ENCODE peak calls at places on chromosome 7, in six cellular contexts. A is esophagus muscularis mucosa; U is stimulated activated CD8-positive, alpha-beta memory T cell treated with anti-CD3 and anti-CD28 coated beads, Interleukin-12 subunit alpha, Interleukin-12 subunit beta, amount 100 ng/mL, for 1 hour; Z is fibroblast of the aortic adventitia; R is activated CD8-positive, alpha-beta memory T cell treated with anti-CD3 and anti-CD28 coated beads, Interleukin-2, amount 10 ng/mL, durations not matched to agents 7 days and 5 days; M is SJCRH30. V is an unnamed sample.

GRCh38 chr7:155804897-155805825 is 7.1 kb downstream of the SHH start:
- DNase-seq in A (no peak), U (no peak), Z (peak), R (peak), M (no peak), V (peak)

GRCh38 chr7:83930262-83930661 is 264.3 kb downstream of the SEMA3A start:
- DNase-seq in A (no peak), U (no peak), Z (no peak), R (no peak), M (no peak), V (no peak)

GRCh38 chr7:19754521-19755116 is 18.8 kb downstream of the TMEM196 start:
- DNase-seq in A (no peak), U (no peak), Z (peak), R (no peak), M (no peak), V (peak)

GRCh38 chr7:33556471-33556870 is 348.9 kb upstream of the BMPER start:
- DNase-seq in A (no peak), U (no peak), Z (no peak), R (no peak), M (no peak), V (no peak)

GRCh38 chr7:27269455-27269854 is 26.9 kb downstream of the EVX1 start:
- DNase-seq in A (no peak), U (no peak), Z (no peak), R (no peak), M (no peak), V (no peak)

GRCh38 chr7:66110861-66111260 is 3.8 kb upstream of the CRCP start:
- DNase-seq in A (no peak), U (no peak), Z (peak), R (no peak), M (peak), V (no peak)

GRCh38 chr7:111238891-111239290 is 148.0 kb downstream of the LRRN3 start:
- DNase-seq in A (no peak), U (no peak), Z (peak), R (no peak), M (no peak), V (no peak)

GRCh38 chr7:107078517-107078966 is 34.0 kb downstream of the PRKAR2B start:
- DNase-seq in A (no peak), U (no peak), Z (peak), R (no peak), M (no peak), V (no peak)

GRCh38 chr7:104207348-104207730 is 474 bp downstream of the ORC5 start:
- DNase-seq in A (no peak), U (no peak), Z (peak), R (no peak), M (no peak), V (no peak)

GRCh38 chr7:47248797-47249196 is 333.1 kb downstream of the TNS3 start:
- DNase-seq in A (no peak), U (no peak), Z (no peak), R (no peak), M (no peak), V (no peak)

GRCh38 chr7:30465342-30466170 is 13.0 kb downstream of the NOD1 start:
- DNase-seq in A (no peak), U (no peak), Z (no peak), R (peak), M (no peak), V (no peak)

GRCh38 chr7:37882086-37882485 is 33.7 kb downstream of the NME8 start:
- DNase-seq in A (no peak), U (no peak), Z (no peak), R (no peak), M (no peak), V (no peak)

GRCh38 chr7:2003931-2004812 is 228.6 kb downstream of the MAD1L1 start:
- DNase-seq in A (no peak), U (no peak), Z (no peak), R (no peak), M (no peak), V (no peak)

GRCh38 chr7:101902680-101903504 is 85.5 kb downstream of the CUX1 start:
- DNase-seq in A (no peak), U (no peak), Z (no peak), R (no peak), M (peak), V (no peak)

GRCh38 chr7:66575398-66575797 is 53.3 kb upstream of the KCTD7 start:
- DNase-seq in A (no peak), U (no peak), Z (no peak), R (no peak), M (no peak), V (no peak)

GRCh38 chr7:11083214-11083568 is 109.5 kb downstream of the PHF14 start:
- DNase-seq in A (no peak), U (no peak), Z (no peak), R (no peak), M (no peak), V (no peak)

GRCh38 chr7:45874408-45875131 is 1.7 kb upstream of the CCDC201 start:
- DNase-seq in A (peak), U (no peak), Z (peak), R (no peak), M (no peak), V (no peak)

GRCh38 chr7:154892459-154892858 is 110.5 kb downstream of the PAXIP1 start:
- DNase-seq in A (no peak), U (no peak), Z (no peak), R (no peak), M (no peak), V (peak)

GRCh38 chr7:28389504-28390385 is 22.6 kb upstream of the CREB5 start:
- DNase-seq in A (peak), U (no peak), Z (peak), R (no peak), M (peak), V (no peak)

GRCh38 chr7:116259821-116260440 is 49.6 kb downstream of the TES start:
- DNase-seq in A (no peak), U (no peak), Z (peak), R (no peak), M (no peak), V (no peak)

GRCh38 chr7:87178320-87178719 is 26.1 kb downstream of the DMTF1 start:
- DNase-seq in A (no peak), U (no peak), Z (no peak), R (no peak), M (no peak), V (no peak)

GRCh38 chr7:138785587-138786437 is 12.0 kb upstream of the TMEM213 start:
- DNase-seq in A (no peak), U (no peak), Z (peak), R (no peak), M (no peak), V (no peak)

GRCh38 chr7:44388089-44388970 is 62.9 kb upstream of the CAMK2B start:
- DNase-seq in A (peak), U (no peak), Z (no peak), R (peak), M (no peak), V (no peak)

GRCh38 chr7:16465469-16466086 is at the start of gene SOSTDC1:
- DNase-seq in A (no peak), U (no peak), Z (peak), R (no peak), M (peak), V (no peak)

GRCh38 chr7:136513744-136514143 is 354.7 kb upstream of the CHRM2 start:
- DNase-seq in A (no peak), U (no peak), Z (no peak), R (no peak), M (no peak), V (no peak)

GRCh38 chr7:90412458-90413184 is 9.4 kb downstream of the CLDN12 start:
- DNase-seq in A (no peak), U (no peak), Z (no peak), R (peak), M (no peak), V (no peak)

GRCh38 chr7:45924283-45924682 is 3.2 kb upstream of the IGFBP3 start:
- DNase-seq in A (peak), U (no peak), Z (peak), R (no peak), M (peak), V (no peak)

GRCh38 chr7:87059525-87060287 is at the start of gene ELAPOR2:
- DNase-seq in A (no peak), U (peak), Z (peak), R (peak), M (peak), V (peak)

GRCh38 chr7:5500777-5501350 is 77.2 kb upstream of the TNRC18 start:
- DNase-seq in A (no peak), U (no peak), Z (no peak), R (no peak), M (no peak), V (no peak)

GRCh38 chr7:105971867-105972266 is 8.8 kb downstream of the CDHR3 start:
- DNase-seq in A (no peak), U (no peak), Z (no peak), R (peak), M (no peak), V (no peak)

GRCh38 chr7:14766747-14767146 is 135.8 kb downstream of the DGKB start:
- DNase-seq in A (no peak), U (no peak), Z (no peak), R (no peak), M (no peak), V (no peak)

GRCh38 chr7:12756841-12757240 is 69.4 kb downstream of the ARL4A start:
- DNase-seq in A (no peak), U (no peak), Z (peak), R (no peak), M (no peak), V (no peak)

GRCh38 chr7:155857141-155857540 is 44.9 kb upstream of the SHH start:
- DNase-seq in A (no peak), U (no peak), Z (no peak), R (peak), M (no peak), V (no peak)

GRCh38 chr7:94295805-94296204 is 98.9 kb upstream of the COL1A2 start:
- DNase-seq in A (no peak), U (no peak), Z (peak), R (no peak), M (no peak), V (no peak)

GRCh38 chr7:77537595-77538185 is 595 bp downstream of the PTPN12 start:
- DNase-seq in A (no peak), U (peak), Z (no peak), R (no peak), M (peak), V (peak)

GRCh38 chr7:121027761-121028681 is 39.5 kb downstream of the CPED1 start:
- DNase-seq in A (no peak), U (no peak), Z (peak), R (no peak), M (no peak), V (no peak)

V was measured in neural crest cell.